ENCODE peak calls at places on chromosomes 4 and X, in seven cellular contexts. B, P, W, U, V, E and Q are unnamed samples.

GRCh38 chrX:38335382-38335781 is 8.1 kb upstream of the RPGR start:
- DNase-seq in V (no peak), U (no peak), B (no peak), W (no peak), E (no peak), P (no peak), Q (no peak)

GRCh38 chr4:95590615-95591014 is 41.8 kb upstream of the UNC5C start:
- DNase-seq in U (no peak), V (no peak), B (no peak), P (no peak), E (no peak), W (no peak), Q (no peak)

GRCh38 chr4:41258783-41259182 is 2.1 kb downstream of the UCHL1 start:
- DNase-seq in V (peak; percentile 35), P (peak; percentile 81), W (peak; percentile 76), B (no peak), E (no peak), U (no peak), Q (peak; percentile 26)

GRCh38 chr4:93813092-93813491 is 15.5 kb upstream of the ATOH1 start:
- DNase-seq in U (no peak), E (no peak), W (no peak), P (no peak), B (no peak), V (no peak), Q (no peak)

GRCh38 chr4:172850838-172851237 is 317.8 kb upstream of the GALNT7 start:
- DNase-seq in U (no peak), W (peak; percentile 93), E (no peak), B (no peak), V (no peak), P (peak; percentile 96), Q (no peak)

GRCh38 chr4:135316266-135316779 is 1114.7 kb upstream of the PABPC4L start:
- DNase-seq in V (no peak), U (no peak), B (no peak), P (no peak), E (no peak), W (no peak), Q (no peak)

GRCh38 chr4:10977534-10977933 is 293.0 kb upstream of the CLNK start:
- DNase-seq in V (peak; percentile 34), B (no peak), W (no peak), E (no peak), P (no peak), U (no peak), Q (no peak)

GRCh38 chrX:134020910-134021309 is 35.5 kb upstream of the GPC3 start:
- DNase-seq in P (no peak), U (no peak), V (no peak), E (no peak), B (no peak), W (no peak), Q (no peak)

GRCh38 chr4:123443401-123444297 is 47.1 kb downstream of the SPRY1 start:
- DNase-seq in W (peak; percentile 8), P (no peak), U (no peak), B (no peak), V (peak; percentile 79), E (peak; percentile 37), Q (no peak)

GRCh38 chr4:98606879-98607278 is 51.5 kb downstream of the TSPAN5 start:
- DNase-seq in P (no peak), W (no peak), U (no peak), E (no peak), V (no peak), B (no peak), Q (no peak)

GRCh38 chr4:8403173-8403753 is 37.3 kb downstream of the ACOX3 start:
- DNase-seq in U (no peak), V (peak; percentile 42), E (peak; percentile 53), B (peak; percentile 89), P (peak; percentile 83), W (peak; percentile 74), Q (peak; percentile 92)

GRCh38 chrX:37712458-37712857 is 26.9 kb downstream of the XK start:
- DNase-seq in V (no peak), W (peak; percentile 21), P (no peak), E (no peak), B (no peak), U (no peak), Q (no peak)

GRCh38 chr4:24771241-24771640 is 24.1 kb upstream of the SOD3 start:
- DNase-seq in V (no peak), W (peak; percentile 46), P (peak; percentile 72), B (no peak), U (no peak), E (no peak), Q (no peak)

GRCh38 chrX:77668391-77669237 is 117.4 kb downstream of the ATRX start:
- DNase-seq in P (peak; percentile 63), W (peak; percentile 47), U (no peak), V (no peak), B (no peak), E (peak; percentile 25), Q (no peak)

GRCh38 chrX:39591099-39591498 is 506.7 kb downstream of the BCOR start:
- DNase-seq in V (no peak), W (no peak), P (no peak), U (no peak), B (no peak), E (no peak), Q (no peak)

GRCh38 chr4:183522821-183523220 is 18.0 kb downstream of the ING2 start:
- DNase-seq in W (no peak), P (no peak), B (no peak), E (no peak), V (no peak), U (no peak), Q (no peak)

GRCh38 chrX:129957241-129958099 is 25.0 kb upstream of the BCORL1 start:
- DNase-seq in B (peak; percentile 67), W (peak; percentile 16), V (peak; percentile 89), E (peak; percentile 85), U (no peak), P (peak; percentile 33), Q (peak; percentile 62)